ENCODE peak calls at places on chromosomes 16 and 17, in six cellular contexts. E is endothelial cell, Q is tibial artery, P is progenitor cell of endocrine pancreas, H is heart left ventricle, M is mucosa of descending colon. L is an unnamed sample.

GRCh38 chr17:78882546-78883089 is 20.4 kb downstream of the CEP295NL start:
- DNase-seq in M (no peak), P (no peak), H (no peak), Q (no peak), E (no peak), L (peak)

GRCh38 chr16:57795431-57795878 is 6.8 kb downstream of the KIFC3 start:
- DNase-seq in M (no peak), P (no peak), E (peak), Q (no peak), H (peak), L (peak)

GRCh38 chr16:3461120-3461519 is 17.6 kb downstream of the NAA60 start:
- DNase-seq in E (no peak), Q (no peak), M (no peak), H (no peak), P (no peak), L (no peak)

GRCh38 chr17:17061516-17061915 is 19.3 kb downstream of the MPRIP start:
- DNase-seq in Q (peak), M (peak), E (no peak), P (no peak), H (no peak), L (no peak)

GRCh38 chr17:19410875-19411291 is at the start of gene RNF112:
- DNase-seq in E (no peak), P (no peak), M (no peak), Q (no peak), H (no peak), L (no peak)

GRCh38 chr17:22277595-22277994 is 585.3 kb downstream of the KCNJ18 start:
- DNase-seq in Q (no peak), E (no peak), M (no peak), H (no peak), P (no peak), L (no peak)

GRCh38 chr17:42421479-42422332 is 1.4 kb downstream of the CAVIN1 start:
- DNase-seq in M (peak), E (no peak), P (no peak), Q (peak), H (peak), L (peak)

GRCh38 chr16:87278191-87279093 is 38.8 kb downstream of the C16orf95 start:
- DNase-seq in P (peak), E (peak), H (peak), Q (peak), M (peak), L (peak)

GRCh38 chr17:50266384-50267073 is 7.7 kb upstream of the TMEM92 start:
- DNase-seq in Q (peak), M (no peak), P (no peak), H (no peak), E (no peak), L (peak)

GRCh38 chr16:66750279-66751134 is 902 bp downstream of the DYNC1LI2 start:
- DNase-seq in P (no peak), H (no peak), Q (no peak), E (no peak), M (no peak), L (no peak)

GRCh38 chr17:45906927-45907622 is 12.7 kb downstream of the MAPT start:
- DNase-seq in Q (no peak), E (no peak), H (no peak), P (no peak), M (no peak), L (no peak)

GRCh38 chr16:5056347-5056746 is 9.4 kb downstream of the C16orf89 start:
- DNase-seq in M (peak), E (peak), P (no peak), Q (no peak), H (no peak), L (no peak)

GRCh38 chr17:7922499-7923289 is 6.6 kb upstream of the RNF227 start:
- DNase-seq in E (peak), P (peak), H (peak), Q (peak), M (peak), L (peak)

GRCh38 chr16:51146256-51146924 is 4.7 kb downstream of the SALL1 start:
- DNase-seq in M (no peak), H (no peak), Q (no peak), E (no peak), P (no peak), L (no peak)

GRCh38 chr16:4176794-4177438 is 60.7 kb upstream of the ADCY9 start:
- DNase-seq in Q (no peak), P (no peak), M (no peak), H (no peak), E (no peak), L (no peak)

GRCh38 chr17:21705021-21705601 is 12.8 kb downstream of the KCNJ18 start:
- DNase-seq in P (no peak), E (no peak), Q (no peak), H (no peak), M (no peak), L (no peak)

GRCh38 chr17:73093286-73093685 is 798 bp upstream of the SLC39A11 start:
- DNase-seq in H (no peak), E (no peak), P (no peak), M (no peak), Q (no peak), L (no peak)

GRCh38 chr17:17940451-17940911 is 31.7 kb downstream of the TOM1L2 start:
- DNase-seq in H (no peak), M (no peak), E (no peak), Q (no peak), P (no peak), L (no peak)

GRCh38 chr16:72112452-72112792 is 18.8 kb downstream of the DHX38 start:
- DNase-seq in M (no peak), P (no peak), Q (no peak), E (no peak), H (no peak), L (no peak)

GRCh38 chr17:82223517-82223916 is 5.3 kb upstream of the SLC16A3 start:
- DNase-seq in M (no peak), E (no peak), P (no peak), Q (no peak), H (no peak), L (no peak)
- TF ChIP-seq CTCF in M (no peak), E (no peak), P (no peak), Q (no peak), H (no peak), L (no peak)

GRCh38 chr16:10083301-10083700 is 98.9 kb downstream of the GRIN2A start:
- DNase-seq in Q (no peak), P (no peak), E (no peak), M (no peak), H (no peak), L (no peak)
- TF ChIP-seq CTCF in Q (no peak), P (no peak), E (no peak), M (no peak), H (no peak), L (no peak)

DNA sequence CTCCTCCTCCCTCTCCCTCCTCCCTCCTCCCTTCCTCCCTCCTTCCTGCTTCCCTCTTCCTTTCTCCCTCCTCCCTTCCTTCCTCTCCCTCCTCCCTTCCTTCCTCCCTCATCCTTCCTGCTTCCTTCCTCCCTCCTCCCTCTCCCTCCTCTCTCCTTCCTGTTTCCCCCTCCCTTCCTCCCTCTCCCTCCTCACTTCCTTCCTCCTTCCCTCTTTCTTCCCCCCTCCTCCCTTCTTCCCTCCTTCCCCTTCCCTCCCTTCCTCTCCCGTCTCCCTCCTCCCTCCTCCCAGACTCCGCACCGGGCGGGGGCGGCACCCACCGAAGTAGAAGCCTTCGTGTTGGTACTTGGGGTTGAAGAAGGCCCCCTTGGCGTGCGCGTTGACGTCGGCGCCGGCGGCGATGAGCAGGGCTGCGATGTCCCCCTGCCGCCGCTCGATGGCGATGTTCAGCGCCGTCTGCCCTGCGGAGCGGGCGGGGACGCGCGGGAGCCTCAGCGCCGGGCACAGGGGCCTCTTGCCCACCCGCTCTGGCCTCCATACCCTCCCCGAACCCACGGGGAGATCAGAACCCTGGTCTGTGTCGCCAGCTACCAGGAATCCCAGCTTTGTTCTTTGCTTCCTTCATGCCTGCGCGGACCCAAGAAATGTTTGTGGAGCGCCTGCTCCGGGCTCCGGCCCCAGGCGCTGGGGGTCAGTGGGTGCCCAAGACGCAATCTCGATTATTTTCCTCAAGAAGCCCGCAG is 22.2 kb downstream of the TRPV3 start:
- DNase-seq in Q (peak), E (peak), P (peak), H (peak), M (peak), L (peak)
- TF ChIP-seq CTCF in Q (peak), E (peak), P (peak), H (peak), M (peak), L (peak)

DNA sequence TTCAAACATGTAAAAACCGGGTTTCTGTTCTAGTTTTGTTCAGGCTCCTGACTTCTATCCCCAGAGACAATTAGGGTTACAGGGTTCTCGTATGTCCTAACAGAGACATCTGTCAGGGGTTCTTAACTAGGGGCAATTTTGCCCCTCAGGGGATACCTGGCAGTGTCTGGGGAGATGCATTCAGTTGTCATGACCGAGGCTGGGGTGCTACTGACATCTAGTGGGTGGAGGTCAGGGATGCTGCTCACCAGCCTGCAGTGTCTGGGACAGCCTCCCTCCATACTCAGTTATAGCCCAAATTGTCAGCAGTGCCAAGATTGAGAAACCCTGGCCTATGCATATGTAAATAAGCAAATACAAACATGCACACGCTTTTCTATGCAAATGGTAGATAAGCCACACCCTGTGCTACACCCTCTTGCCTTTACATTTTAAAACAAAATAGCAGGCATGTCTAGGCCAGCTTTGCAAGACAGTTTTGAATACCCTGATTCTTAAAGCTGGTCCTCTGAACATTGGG is 37.4 kb downstream of the CLEC16A start:
- DNase-seq in Q (no peak), M (no peak), P (no peak), H (no peak), E (peak), L (no peak)
- TF ChIP-seq CTCF in Q (no peak), M (no peak), P (peak), H (no peak), E (no peak), L (peak)

GRCh38 chr17:77528516-77529327 is 388.0 kb downstream of the SEC14L1 start:
- DNase-seq in P (peak), H (no peak), E (peak), Q (no peak), M (no peak), L (no peak)
- TF ChIP-seq CTCF in P (peak), H (no peak), E (no peak), Q (no peak), M (no peak), L (no peak)

GRCh38 chr16:73219176-73219575 is 171.2 kb upstream of the ZFHX3 start:
- DNase-seq in Q (no peak), H (no peak), E (no peak), M (no peak), P (no peak), L (no peak)
- TF ChIP-seq CTCF in Q (no peak), H (no peak), E (peak), M (no peak), P (no peak), L (no peak)

GRCh38 chr17:39979865-39980401 is 674 bp upstream of the PSMD3 start:
- DNase-seq in Q (no peak), M (no peak), H (no peak), P (peak), E (peak), L (no peak)
- TF ChIP-seq CTCF in Q (no peak), M (no peak), H (no peak), P (peak), E (no peak), L (no peak)

L was measured in lower lobe of right lung.